ENCODE peak calls at places on chromosome 15, in four cellular contexts. One of them, this sample, is unnamed.
A peak's percentile ranks its signal among the peaks of the same experiment; 100 is the strongest.

GRCh38 chr15:26083457-26084350 is 220.6 kb upstream of the ATP10A start:
- DNase-seq in brain microvascular endothelial cell: no peak
- DNase-seq in SW480: no peak
- DNase-seq in bronchial epithelial cell: peak; percentile 13
- DNase-seq in this sample: no peak

GRCh38 chr15:92343869-92344643 is 49.6 kb upstream of the ST8SIA2 start:
- DNase-seq in brain microvascular endothelial cell: no peak
- DNase-seq in SW480: no peak
- DNase-seq in bronchial epithelial cell: no peak
- DNase-seq in this sample: no peak

GRCh38 chr15:91561371-91562100 is 292.0 kb upstream of the SLCO3A1 start:
- DNase-seq in brain microvascular endothelial cell: peak; percentile 46
- DNase-seq in SW480: peak; percentile 25
- DNase-seq in bronchial epithelial cell: peak; percentile 96
- DNase-seq in this sample: no peak

GRCh38 chr15:63331456-63331855 is 50.2 kb downstream of the CA12 start:
- DNase-seq in brain microvascular endothelial cell: peak; percentile 55
- DNase-seq in SW480: no peak
- DNase-seq in bronchial epithelial cell: peak; percentile 93
- DNase-seq in this sample: no peak

GRCh38 chr15:98658831-98659699 is 10.7 kb downstream of the IGF1R start:
- DNase-seq in brain microvascular endothelial cell: no peak
- DNase-seq in SW480: peak; percentile 63
- DNase-seq in bronchial epithelial cell: peak; percentile 63
- DNase-seq in this sample: peak; percentile 20

GRCh38 chr15:99452728-99453643 is 112.8 kb upstream of the MEF2A start:
- DNase-seq in brain microvascular endothelial cell: no peak
- DNase-seq in SW480: no peak
- DNase-seq in bronchial epithelial cell: no peak
- DNase-seq in this sample: no peak

GRCh38 chr15:66734961-66735908 is 33.2 kb downstream of the SMAD6 start:
- DNase-seq in brain microvascular endothelial cell: no peak
- DNase-seq in SW480: no peak
- DNase-seq in bronchial epithelial cell: no peak
- DNase-seq in this sample: no peak

GRCh38 chr15:62323353-62323752 is 158.3 kb upstream of the C2CD4B start:
- DNase-seq in brain microvascular endothelial cell: no peak
- DNase-seq in SW480: no peak
- DNase-seq in bronchial epithelial cell: no peak
- DNase-seq in this sample: no peak

GRCh38 chr15:27815035-27815434 is 284.1 kb downstream of the OCA2 start:
- DNase-seq in brain microvascular endothelial cell: no peak
- DNase-seq in SW480: no peak
- DNase-seq in bronchial epithelial cell: no peak
- DNase-seq in this sample: no peak

GRCh38 chr15:23565395-23566069 is at the start of gene MKRN3:
- DNase-seq in brain microvascular endothelial cell: no peak
- DNase-seq in SW480: peak; percentile 19
- DNase-seq in bronchial epithelial cell: no peak
- DNase-seq in this sample: peak; percentile 19

GRCh38 chr15:39347453-39347852 is 233.4 kb upstream of the THBS1 start:
- DNase-seq in brain microvascular endothelial cell: no peak
- DNase-seq in SW480: no peak
- DNase-seq in bronchial epithelial cell: no peak
- DNase-seq in this sample: no peak

This sample was measured in CD8-positive, alpha-beta memory T cell.